ENCODE peak calls at places on chromosomes 16 and 17, in seven cellular contexts. One of them, this sample, is unnamed.

GRCh38 chr17:69869667-69870066 is 205.4 kb upstream of the KCNJ16 start:
- DNase-seq in ecto neural progenitor cell: no peak
- DNase-seq in HFF-Myc: no peak
- DNase-seq in cortex of kidney: no peak
- DNase-seq in fibroblast of pulmonary artery: no peak
- DNase-seq in central memory CD8-positive, alpha-beta T cell: no peak
- DNase-seq in stomach: no peak
- DNase-seq in this sample: no peak

GRCh38 chr17:68674271-68674925 is 73.2 kb upstream of the FAM20A start:
- DNase-seq in ecto neural progenitor cell: no peak
- DNase-seq in HFF-Myc: no peak
- DNase-seq in cortex of kidney: no peak
- DNase-seq in fibroblast of pulmonary artery: no peak
- DNase-seq in central memory CD8-positive, alpha-beta T cell: no peak
- DNase-seq in stomach: no peak
- DNase-seq in this sample: no peak

GRCh38 chr17:76134911-76135809 is 5.9 kb downstream of the FOXJ1 start:
- DNase-seq in ecto neural progenitor cell: no peak
- DNase-seq in HFF-Myc: no peak
- DNase-seq in cortex of kidney: no peak
- DNase-seq in fibroblast of pulmonary artery: no peak
- DNase-seq in central memory CD8-positive, alpha-beta T cell: no peak
- DNase-seq in stomach: no peak
- DNase-seq in this sample: no peak

GRCh38 chr17:74773871-74774286 is 2.3 kb downstream of the NAT9 start:
- DNase-seq in ecto neural progenitor cell: no peak
- DNase-seq in HFF-Myc: no peak
- DNase-seq in cortex of kidney: no peak
- DNase-seq in fibroblast of pulmonary artery: peak
- DNase-seq in central memory CD8-positive, alpha-beta T cell: no peak
- DNase-seq in stomach: no peak
- DNase-seq in this sample: no peak

GRCh38 chr16:68645494-68646388 is 631 bp downstream of the CDH3 start:
- DNase-seq in ecto neural progenitor cell: peak
- DNase-seq in HFF-Myc: no peak
- DNase-seq in cortex of kidney: no peak
- DNase-seq in fibroblast of pulmonary artery: no peak
- DNase-seq in central memory CD8-positive, alpha-beta T cell: no peak
- DNase-seq in stomach: no peak
- DNase-seq in this sample: no peak

GRCh38 chr17:40433551-40434384 is 9.5 kb upstream of the IGFBP4 start:
- DNase-seq in ecto neural progenitor cell: peak
- DNase-seq in HFF-Myc: no peak
- DNase-seq in cortex of kidney: no peak
- DNase-seq in fibroblast of pulmonary artery: peak
- DNase-seq in central memory CD8-positive, alpha-beta T cell: no peak
- DNase-seq in stomach: no peak
- DNase-seq in this sample: no peak

GRCh38 chr16:82456683-82457082 is 170.1 kb upstream of the CDH13 start:
- DNase-seq in ecto neural progenitor cell: peak
- DNase-seq in HFF-Myc: peak
- DNase-seq in cortex of kidney: no peak
- DNase-seq in fibroblast of pulmonary artery: peak
- DNase-seq in central memory CD8-positive, alpha-beta T cell: no peak
- DNase-seq in stomach: peak
- DNase-seq in this sample: no peak

GRCh38 chr16:50166511-50167500 is 13.7 kb downstream of the TENT4B start:
- DNase-seq in ecto neural progenitor cell: peak
- DNase-seq in HFF-Myc: no peak
- DNase-seq in cortex of kidney: no peak
- DNase-seq in fibroblast of pulmonary artery: no peak
- DNase-seq in central memory CD8-positive, alpha-beta T cell: no peak
- DNase-seq in stomach: no peak
- DNase-seq in this sample: no peak

GRCh38 chr17:56121661-56122060 is 31.6 kb upstream of the ANKFN1 start:
- DNase-seq in ecto neural progenitor cell: no peak
- DNase-seq in HFF-Myc: no peak
- DNase-seq in cortex of kidney: no peak
- DNase-seq in fibroblast of pulmonary artery: no peak
- DNase-seq in central memory CD8-positive, alpha-beta T cell: no peak
- DNase-seq in stomach: no peak
- DNase-seq in this sample: no peak

GRCh38 chr17:50147841-50148225 is 2.6 kb downstream of the PPP1R9B start:
- DNase-seq in ecto neural progenitor cell: no peak
- DNase-seq in HFF-Myc: no peak
- DNase-seq in cortex of kidney: no peak
- DNase-seq in fibroblast of pulmonary artery: peak
- DNase-seq in central memory CD8-positive, alpha-beta T cell: no peak
- DNase-seq in stomach: no peak
- DNase-seq in this sample: no peak

GRCh38 chr17:2874211-2874686 is 78.0 kb downstream of the RAP1GAP2 start:
- DNase-seq in ecto neural progenitor cell: no peak
- DNase-seq in HFF-Myc: no peak
- DNase-seq in cortex of kidney: no peak
- DNase-seq in fibroblast of pulmonary artery: no peak
- DNase-seq in central memory CD8-positive, alpha-beta T cell: no peak
- DNase-seq in stomach: no peak
- DNase-seq in this sample: no peak

GRCh38 chr17:74608511-74608910 is 15.0 kb downstream of the CD300E start:
- DNase-seq in ecto neural progenitor cell: no peak
- DNase-seq in HFF-Myc: no peak
- DNase-seq in cortex of kidney: no peak
- DNase-seq in fibroblast of pulmonary artery: no peak
- DNase-seq in central memory CD8-positive, alpha-beta T cell: no peak
- DNase-seq in stomach: no peak
- DNase-seq in this sample: no peak

This sample was measured in NCI-H774.